ENCODE peak calls at places on chromosomes 13 and 19, in five cellular contexts. B is hepatocyte; S is CD8-positive, alpha-beta T cell; J is GM23248; F is heart left ventricle. C is an unnamed sample.

GRCh38 chr19:48724796-48725753 is 5.5 kb upstream of the MAMSTR start:
- DNase-seq in S (no peak), B (peak), J (peak), F (no peak), C (no peak)

GRCh38 chr19:12769689-12770088 is 5.7 kb downstream of the HOOK2 start:
- DNase-seq in F (no peak), S (peak), J (no peak), B (peak), C (no peak)

GRCh38 chr13:111338841-111339240 is 18.4 kb downstream of the TEX29 start:
- DNase-seq in F (no peak), S (no peak), J (no peak), B (no peak), C (no peak)

GRCh38 chr19:17404015-17404414 is 1.4 kb downstream of the BST2 start:
- DNase-seq in B (no peak), J (no peak), F (no peak), S (no peak), C (no peak)

GRCh38 chr19:38842439-38843174 is 7.2 kb downstream of the HNRNPL start:
- DNase-seq in B (no peak), S (peak), J (no peak), F (no peak), C (no peak)

GRCh38 chr19:525857-526419 is 5.6 kb upstream of the CDC34 start:
- DNase-seq in F (no peak), J (no peak), B (no peak), S (no peak), C (no peak)

GRCh38 chr19:19109601-19110000 is 28.7 kb downstream of the TMEM161A start:
- DNase-seq in F (no peak), J (peak), B (no peak), S (no peak), C (no peak)

GRCh38 chr13:47901451-47901850 is 99.6 kb downstream of the SUCLA2 start:
- DNase-seq in B (no peak), J (peak), S (no peak), F (no peak), C (no peak)

GRCh38 chr19:18985257-18985656 is 44.2 kb upstream of the HOMER3 start:
- DNase-seq in F (no peak), S (no peak), J (no peak), B (no peak), C (no peak)

GRCh38 chr19:5561559-5561958 is 6.2 kb downstream of the TINCR start:
- DNase-seq in J (no peak), B (no peak), F (no peak), S (no peak), C (no peak)

GRCh38 chr19:20103091-20103501 is 25.3 kb downstream of the ZNF90 start:
- DNase-seq in F (no peak), S (no peak), J (no peak), B (no peak), C (no peak)

GRCh38 chr13:97142452-97142851 is 79.7 kb upstream of the MBNL2 start:
- DNase-seq in J (peak), B (peak), S (no peak), F (peak), C (no peak)

GRCh38 chr19:36686365-36687213 is 823 bp upstream of the ZNF567 start:
- DNase-seq in J (peak), S (no peak), B (peak), F (no peak), C (no peak)

GRCh38 chr13:51524846-51525566 is 59.3 kb upstream of the WDFY2 start:
- DNase-seq in F (no peak), S (no peak), J (peak), B (peak), C (no peak)

GRCh38 chr19:4103073-4103418 is 20.9 kb downstream of the MAP2K2 start:
- DNase-seq in F (no peak), S (no peak), J (peak), B (no peak), C (no peak)

GRCh38 chr13:61136101-61136500 is 279.5 kb downstream of the PCDH20 start:
- DNase-seq in F (no peak), S (no peak), B (peak), J (no peak), C (no peak)

GRCh38 chr13:97367427-97367826 is 66.5 kb upstream of the RAP2A start:
- DNase-seq in J (peak), S (no peak), F (no peak), B (peak), C (no peak)

GRCh38 chr19:3606174-3606689 is 443 bp downstream of the TBXA2R start:
- DNase-seq in B (no peak), F (no peak), J (peak), S (peak), C (no peak)

GRCh38 chr13:44052843-44053607 is 173.3 kb downstream of the LACC1 start:
- DNase-seq in S (no peak), B (peak), F (peak), J (peak), C (no peak)

GRCh38 chr13:47545206-47545605 is 455.9 kb downstream of the SUCLA2 start:
- DNase-seq in F (no peak), J (peak), B (no peak), S (no peak), C (no peak)

GRCh38 chr19:48398329-48399235 is 5.1 kb downstream of the GRIN2D start:
- DNase-seq in J (peak), F (peak), B (peak), S (peak), C (peak)

GRCh38 chr13:33276581-33276980 is 9.0 kb downstream of the STARD13 start:
- DNase-seq in J (no peak), S (no peak), F (no peak), B (no peak), C (no peak)

GRCh38 chr13:97359181-97360057 is 74.5 kb upstream of the RAP2A start:
- DNase-seq in S (peak), F (no peak), B (peak), J (peak), C (peak)

GRCh38 chr13:26183416-26183815 is 38.7 kb downstream of the RNF6 start:
- DNase-seq in S (no peak), J (no peak), B (no peak), F (no peak), C (no peak)

GRCh38 chr19:17931532-17932191 is 1.2 kb upstream of the CCDC124 start:
- DNase-seq in S (no peak), B (peak), F (no peak), J (no peak), C (no peak)

GRCh38 chr13:112182831-112183543 is 116.0 kb downstream of the SOX1 start:
- DNase-seq in J (no peak), F (no peak), B (peak), S (no peak), C (no peak)

GRCh38 chr13:64090311-64090710 is 2674.7 kb upstream of the PCDH20 start:
- DNase-seq in F (no peak), B (no peak), J (no peak), S (no peak), C (no peak)

GRCh38 chr13:91406619-91407018 is 8.2 kb downstream of the GPC5 start:
- DNase-seq in J (peak), S (no peak), F (no peak), B (peak), C (no peak)

GRCh38 chr19:43468354-43469159 is 3.1 kb upstream of the LYPD3 start:
- DNase-seq in B (no peak), J (no peak), S (peak), F (no peak), C (no peak)

GRCh38 chr19:47068876-47069406 is 20.5 kb upstream of the TMEM160 start:
- DNase-seq in B (no peak), J (no peak), S (no peak), F (no peak), C (no peak)

GRCh38 chr13:112254061-112254818 is 121.9 kb upstream of the SPACA7 start:
- DNase-seq in B (no peak), J (no peak), F (peak), S (no peak), C (no peak)

GRCh38 chr13:30307194-30307965 is at the start of gene KATNAL1:
- DNase-seq in F (peak), S (peak), B (peak), J (peak), C (peak)

GRCh38 chr13:93079294-93079693 is 147.3 kb upstream of the GPC6 start:
- DNase-seq in F (no peak), J (peak), S (no peak), B (no peak), C (no peak)

GRCh38 chr13:110275931-110276552 is 30.9 kb downstream of the COL4A1 start:
- DNase-seq in B (no peak), F (no peak), J (no peak), S (no peak), C (no peak)
- H3K27ac ChIP-seq in B (no peak), F (no peak), J (no peak), S (no peak), C (no peak)

GRCh38 chr13:99351772-99352171 is 44.6 kb upstream of the GPR183 start:
- DNase-seq in F (no peak), B (no peak), S (peak), J (no peak), C (no peak)
- H3K27ac ChIP-seq in F (no peak), B (no peak), S (peak), J (no peak), C (no peak)

DNA sequence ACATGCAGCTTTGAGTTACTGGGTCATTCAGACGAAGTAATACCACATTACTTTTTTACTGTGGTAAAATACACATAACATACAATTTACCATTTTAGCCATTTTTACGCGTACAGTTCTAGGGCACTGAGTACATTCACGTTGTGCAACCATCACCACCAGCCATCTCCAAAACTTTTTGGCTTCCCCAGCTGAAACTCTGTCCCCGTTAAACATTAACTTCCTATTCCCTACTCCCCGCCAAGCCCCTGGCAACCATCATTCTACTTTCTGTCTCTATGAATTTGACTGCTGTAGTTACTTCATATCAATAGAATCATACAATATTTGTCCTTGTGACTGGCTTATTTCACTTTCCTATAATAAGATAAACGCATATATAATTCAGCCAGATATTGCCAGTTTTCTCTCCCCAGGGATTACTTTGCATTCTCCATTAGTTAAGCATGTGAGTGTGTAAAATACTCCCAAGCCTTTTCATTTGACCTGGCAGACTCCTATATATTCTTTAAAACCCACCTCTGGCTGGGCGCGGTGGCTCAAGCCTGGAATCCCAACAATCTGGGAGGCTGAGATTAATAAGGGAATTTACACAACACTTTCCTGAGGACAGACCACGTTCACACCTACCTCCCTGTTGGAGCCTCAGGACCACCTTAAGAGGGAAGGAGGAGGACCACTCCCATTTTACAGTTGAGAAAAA is 10.0 kb upstream of the CYP4F22 start:
- DNase-seq in B (no peak), J (no peak), F (no peak), S (no peak), C (no peak)
- H3K27ac ChIP-seq in B (no peak), J (no peak), F (no peak), S (no peak), C (no peak)

DNA sequence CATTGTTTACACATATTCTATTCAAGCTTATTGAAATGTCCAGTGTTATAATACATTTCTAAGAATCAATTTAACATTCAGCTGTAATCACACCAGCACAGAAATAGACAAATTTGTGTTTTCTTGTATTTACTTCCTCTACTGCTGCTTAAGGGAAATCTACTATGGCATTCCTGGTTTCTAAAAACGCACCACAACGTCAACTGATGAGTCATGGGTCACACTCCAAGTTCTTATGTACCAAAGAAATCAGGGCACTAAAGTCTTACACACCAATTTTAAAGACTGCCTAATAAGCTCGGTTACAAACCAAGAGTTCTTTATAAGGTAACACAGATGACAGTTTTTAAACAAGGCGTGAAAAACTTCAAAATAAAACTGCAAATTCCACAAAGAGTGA is 13.2 kb downstream of the LNX2 start:
- DNase-seq in B (peak), J (peak), S (no peak), F (no peak), C (no peak)
- H3K27ac ChIP-seq in B (peak), J (no peak), S (no peak), F (peak), C (no peak)

DNA sequence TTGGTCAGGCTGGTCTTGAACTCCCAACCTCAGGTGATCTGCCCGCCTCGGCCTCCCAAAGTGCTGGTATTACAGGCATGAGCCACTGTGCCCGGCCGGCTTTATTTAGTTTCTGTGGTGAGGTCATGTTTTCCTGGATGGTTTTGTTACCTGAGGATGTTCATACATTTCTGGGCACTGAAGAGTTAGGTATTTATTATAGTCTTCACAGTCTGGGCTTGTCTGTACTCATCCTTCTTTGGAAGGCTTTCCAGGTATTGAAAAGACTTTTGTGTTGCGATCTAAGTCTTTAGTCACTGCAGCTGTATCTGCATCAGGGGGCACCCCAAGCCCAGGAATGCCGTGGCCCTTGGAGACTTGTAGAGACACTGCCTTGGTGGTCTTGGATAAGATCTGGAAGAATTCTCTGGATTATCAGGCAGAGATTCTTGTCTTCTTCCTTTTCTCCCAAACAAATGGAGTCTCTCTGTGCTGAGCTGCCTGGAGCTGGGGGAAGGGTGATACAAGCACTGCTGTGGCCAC is 12.8 kb downstream of the BLOC1S3 start:
- DNase-seq in B (no peak), S (no peak), J (no peak), F (no peak), C (no peak)
- H3K27ac ChIP-seq in B (no peak), S (no peak), J (no peak), F (no peak), C (no peak)

GRCh38 chr19:7196721-7197168 is 97.5 kb downstream of the INSR start:
- DNase-seq in F (no peak), J (peak), S (no peak), B (peak), C (no peak)
- H3K27ac ChIP-seq in F (peak), J (peak), S (no peak), B (peak), C (peak)

GRCh38 chr13:23610187-23610576 is 40.0 kb downstream of the TNFRSF19 start:
- DNase-seq in S (no peak), J (peak), B (no peak), F (no peak), C (no peak)

GRCh38 chr13:23609414-23610186 is 39.4 kb downstream of the TNFRSF19 start:
- DNase-seq in S (no peak), F (no peak), J (peak), B (no peak), C (no peak)

GRCh38 chr13:23608138-23608537 is 37.9 kb downstream of the TNFRSF19 start:
- DNase-seq in F (no peak), S (no peak), J (no peak), B (no peak), C (no peak)

GRCh38 chr13:23610966-23611486 is 40.8 kb downstream of the TNFRSF19 start:
- DNase-seq in S (no peak), F (no peak), B (no peak), J (peak), C (no peak)

DNA sequence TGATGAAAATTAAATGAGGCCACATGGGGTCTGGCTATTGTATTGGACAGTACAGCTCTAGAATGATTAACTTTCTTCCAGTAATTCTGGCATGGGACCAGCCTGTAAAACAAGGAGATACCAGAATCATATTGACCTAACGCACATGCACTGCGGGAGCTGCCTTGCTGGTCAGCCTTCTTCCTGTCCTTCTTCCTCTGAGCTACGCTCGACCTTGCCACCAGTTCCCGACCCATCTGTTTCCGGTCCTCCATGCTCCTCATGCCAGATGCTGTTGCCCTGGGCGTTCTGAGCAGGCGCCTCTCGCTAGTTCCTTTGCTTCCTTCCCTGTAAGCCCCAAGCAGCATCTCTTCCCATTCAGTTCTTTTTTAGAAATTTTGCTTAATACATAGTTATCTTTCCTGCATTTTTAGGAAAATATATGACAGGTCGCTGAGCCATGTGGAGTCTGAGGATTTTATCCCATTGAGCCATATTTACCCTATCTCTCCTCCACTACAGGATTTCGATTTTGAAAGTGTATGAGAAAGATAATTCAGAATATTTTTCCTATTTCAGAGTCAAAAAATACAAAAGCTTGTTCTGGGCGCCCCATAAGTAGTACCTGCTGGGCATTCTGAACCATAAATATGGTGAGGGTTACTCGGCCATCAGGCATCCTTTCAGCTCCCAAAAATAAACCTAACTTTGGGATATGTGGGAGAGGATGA is 38.6 kb downstream of the TNFRSF19 start:
- DNase-seq in S (no peak), B (no peak), F (peak), J (peak), C (no peak)
- H3K27ac ChIP-seq in S (no peak), B (no peak), F (peak), J (peak), C (no peak)

GRCh38 chr13:98451676-98452105 is 125.2 kb downstream of the STK24 start:
- DNase-seq in J (peak), B (no peak), S (no peak), F (no peak), C (no peak)

GRCh38 chr13:98453254-98453843 is 123.6 kb downstream of the STK24 start:
- DNase-seq in S (no peak), F (no peak), B (no peak), J (peak), C (no peak)

GRCh38 chr13:98454389-98454881 is 122.5 kb downstream of the STK24 start:
- DNase-seq in S (no peak), J (peak), F (no peak), B (no peak), C (peak)

GRCh38 chr13:98450495-98451167 is 126.3 kb downstream of the STK24 start:
- DNase-seq in F (peak), B (no peak), S (no peak), J (peak), C (peak)

DNA sequence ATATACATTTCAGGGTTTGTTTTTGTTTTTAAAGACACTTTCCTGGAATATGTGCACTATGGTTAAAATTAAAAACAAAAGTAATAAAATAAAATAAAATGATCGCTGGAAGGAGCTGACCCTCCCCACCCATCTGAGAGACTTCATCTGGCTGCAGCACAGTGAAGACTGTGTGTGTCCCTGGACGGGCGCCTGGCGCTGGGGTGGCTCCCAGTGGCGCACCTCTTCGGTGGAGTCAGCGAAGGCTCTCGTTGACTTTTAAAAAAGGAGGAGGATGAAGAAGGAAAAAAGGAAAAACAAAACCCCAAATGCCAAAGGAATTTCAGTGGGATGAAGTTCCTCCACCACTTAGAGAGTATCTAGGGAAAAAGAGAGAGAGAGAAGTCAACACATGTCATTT is 124.1 kb downstream of the STK24 start:
- DNase-seq in J (peak), F (no peak), B (no peak), S (no peak), C (no peak)
- H3K27ac ChIP-seq in J (peak), F (no peak), B (no peak), S (no peak), C (no peak)